ENCODE peak calls at places on chromosomes 13 and 19, in seven cellular contexts. O is endothelial cell of umbilical vein, D is neural progenitor cell, E is uterus, U is tibial nerve, J is OCI-LY7, R is aorta. N is an unnamed sample.

GRCh38 chr19:33231511-33231910 is 5.9 kb upstream of the SLC7A10 start:
- DNase-seq in O (no peak), D (no peak), E (no peak), U (no peak), J (no peak), R (no peak), N (no peak)

GRCh38 chr19:37869766-37870340 is 36.5 kb downstream of the WDR87 start:
- DNase-seq in O (no peak), D (no peak), E (no peak), U (no peak), J (no peak), R (no peak), N (no peak)

GRCh38 chr19:38949580-38950367 is 19.0 kb downstream of the MRPS12 start:
- DNase-seq in O (peak; percentile 87), D (peak; percentile 99), E (peak; percentile 82), U (peak; percentile 57), J (peak; percentile 53), R (peak; percentile 90), N (peak; percentile 92)

GRCh38 chr13:87677334-87678234 is 6.4 kb downstream of the SLITRK5 start:
- DNase-seq in O (no peak), D (peak; percentile 82), E (no peak), U (no peak), J (peak; percentile 94), R (peak; percentile 41), N (no peak)

GRCh38 chr19:35856546-35857149 is at the start of gene KIRREL2:
- DNase-seq in O (no peak), D (peak; percentile 82), E (no peak), U (no peak), J (peak; percentile 48), R (no peak), N (no peak)

GRCh38 chr19:38229585-38230073 is 5.6 kb upstream of the DPF1 start:
- DNase-seq in O (peak; percentile 77), D (peak; percentile 93), E (no peak), U (no peak), J (peak; percentile 96), R (peak; percentile 70), N (peak; percentile 60)

GRCh38 chr13:113935081-113935511 is 38.8 kb downstream of the C13orf46 start:
- DNase-seq in O (no peak), D (peak; percentile 43), E (peak; percentile 14), U (peak; percentile 5), J (no peak), R (peak; percentile 74), N (no peak)

GRCh38 chr19:45413497-45413896 is 7.1 kb downstream of the POLR1G start:
- DNase-seq in O (no peak), D (no peak), E (no peak), U (no peak), J (no peak), R (no peak), N (no peak)

GRCh38 chr19:50377051-50377441 is 789 bp downstream of the NR1H2 start:
- DNase-seq in O (peak; percentile 14), D (no peak), E (peak; percentile 46), U (no peak), J (peak; percentile 82), R (no peak), N (no peak)

GRCh38 chr19:29614046-29614445 is 8.0 kb downstream of the POP4 start:
- DNase-seq in O (no peak), D (no peak), E (no peak), U (no peak), J (no peak), R (no peak), N (no peak)

GRCh38 chr19:30791116-30791515 is 418.9 kb downstream of the ZNF536 start:
- DNase-seq in O (no peak), D (no peak), E (peak; percentile 62), U (no peak), J (no peak), R (no peak), N (no peak)

GRCh38 chr19:34314437-34315313 is 50.3 kb upstream of the GPI start:
- DNase-seq in O (no peak), D (no peak), E (no peak), U (no peak), J (peak; percentile 82), R (no peak), N (no peak)

GRCh38 chr13:44692173-44692713 is 116.1 kb upstream of the TSC22D1 start:
- DNase-seq in O (no peak), D (no peak), E (no peak), U (no peak), J (no peak), R (no peak), N (peak; percentile 43)

GRCh38 chr13:26442541-26442940 is 114.9 kb upstream of the WASF3 start:
- DNase-seq in O (no peak), D (no peak), E (no peak), U (no peak), J (no peak), R (no peak), N (no peak)
- H3K27ac ChIP-seq in O (no peak overlapping the region), D (no peak overlapping the region), E (peak overlapping the region; percentile 83), U (no peak overlapping the region), J (no peak overlapping the region), R (peak overlapping the region; percentile 80), N (no peak overlapping the region)

GRCh38 chr13:110379358-110379757 is 72.3 kb downstream of the COL4A2 start:
- DNase-seq in O (no peak), D (no peak), E (no peak), U (no peak), J (no peak), R (no peak), N (no peak)
- H3K4me3 ChIP-seq in O (no peak overlapping the region), D (no peak overlapping the region), E (no peak overlapping the region), U (no peak overlapping the region), J (no peak overlapping the region), R (no peak overlapping the region), N (no peak overlapping the region)

GRCh38 chr19:20078696-20079095 is 896 bp downstream of the ZNF90 start:
- DNase-seq in O (no peak), D (peak; percentile 55), E (peak; percentile 39), U (no peak), J (no peak), R (peak; percentile 49), N (peak; percentile 18)
- H3K27ac ChIP-seq in O (no peak overlapping the region), D (peak overlapping the region; percentile 93), E (peak overlapping the region; percentile 54), U (no peak overlapping the region), J (peak overlapping the region; percentile 51), R (no peak overlapping the region), N (no peak overlapping the region)

DNA sequence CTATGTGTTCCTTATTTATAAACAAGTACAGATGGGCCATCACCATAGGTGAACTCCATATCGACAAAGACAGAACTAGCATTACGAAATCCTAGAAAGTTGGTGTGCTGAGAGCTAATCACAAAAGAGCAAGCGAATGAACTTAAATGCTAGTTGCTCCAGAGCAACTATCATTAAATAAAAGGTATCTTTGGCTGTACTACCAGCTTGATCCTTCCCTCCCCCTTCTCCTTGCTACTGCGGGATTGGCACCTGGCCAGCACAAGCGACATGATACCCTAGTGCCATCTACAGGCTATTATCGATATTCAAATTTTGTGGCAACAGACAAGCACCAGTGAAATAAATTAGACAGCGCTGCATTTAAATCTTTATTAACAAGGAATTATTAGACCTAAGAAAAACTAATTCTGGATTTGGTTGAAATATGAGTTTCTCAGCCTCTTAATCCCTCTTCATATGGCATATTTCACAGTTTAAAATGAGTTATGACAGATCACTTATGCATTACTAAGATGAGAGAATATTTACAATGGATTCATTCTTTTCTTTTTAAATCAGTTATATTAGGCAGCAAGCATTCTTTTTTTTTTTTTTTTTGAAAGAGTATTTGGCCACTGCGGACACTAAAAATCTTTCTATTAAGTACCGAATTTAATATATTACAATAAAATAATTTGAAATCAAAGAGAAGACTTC is 5.8 kb downstream of the PCDH9 start:
- DNase-seq in O (peak; percentile 88), D (peak; percentile 78), E (peak; percentile 43), U (peak; percentile 75), J (peak; percentile 86), R (peak; percentile 70), N (peak; percentile 71)
- H3K4me3 ChIP-seq in O (no peak overlapping the region), D (no peak overlapping the region), E (no peak overlapping the region), U (peak overlapping the region; percentile 10), J (peak overlapping the region; percentile 62), R (no peak overlapping the region), N (peak overlapping the region; percentile 39)

DNA sequence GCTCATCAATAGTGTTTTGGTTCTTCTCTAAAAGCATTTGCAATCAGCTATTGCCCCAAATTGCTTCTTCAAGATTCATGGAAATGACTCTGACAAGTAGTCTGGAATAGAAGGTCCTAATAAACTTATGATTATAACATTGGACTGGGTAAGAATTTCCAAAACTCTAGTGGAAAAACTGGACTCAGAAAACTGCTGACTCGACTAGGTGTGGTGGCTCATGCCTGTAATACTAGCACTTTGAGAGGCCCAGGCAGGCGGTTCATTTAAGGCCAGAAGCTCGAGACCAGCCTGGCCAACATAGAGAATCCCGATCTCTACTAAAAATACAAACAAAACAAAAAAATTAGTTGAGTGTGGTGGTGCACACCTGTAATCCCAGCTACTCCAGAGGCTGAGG is 15.5 kb upstream of the AKT2 start:
- DNase-seq in O (no peak), D (no peak), E (no peak), U (no peak), J (no peak), R (no peak), N (no peak)
- H3K27ac ChIP-seq in O (no peak overlapping the region), D (no peak overlapping the region), E (no peak overlapping the region), U (no peak overlapping the region), J (no peak overlapping the region), R (no peak overlapping the region), N (no peak overlapping the region)

DNA sequence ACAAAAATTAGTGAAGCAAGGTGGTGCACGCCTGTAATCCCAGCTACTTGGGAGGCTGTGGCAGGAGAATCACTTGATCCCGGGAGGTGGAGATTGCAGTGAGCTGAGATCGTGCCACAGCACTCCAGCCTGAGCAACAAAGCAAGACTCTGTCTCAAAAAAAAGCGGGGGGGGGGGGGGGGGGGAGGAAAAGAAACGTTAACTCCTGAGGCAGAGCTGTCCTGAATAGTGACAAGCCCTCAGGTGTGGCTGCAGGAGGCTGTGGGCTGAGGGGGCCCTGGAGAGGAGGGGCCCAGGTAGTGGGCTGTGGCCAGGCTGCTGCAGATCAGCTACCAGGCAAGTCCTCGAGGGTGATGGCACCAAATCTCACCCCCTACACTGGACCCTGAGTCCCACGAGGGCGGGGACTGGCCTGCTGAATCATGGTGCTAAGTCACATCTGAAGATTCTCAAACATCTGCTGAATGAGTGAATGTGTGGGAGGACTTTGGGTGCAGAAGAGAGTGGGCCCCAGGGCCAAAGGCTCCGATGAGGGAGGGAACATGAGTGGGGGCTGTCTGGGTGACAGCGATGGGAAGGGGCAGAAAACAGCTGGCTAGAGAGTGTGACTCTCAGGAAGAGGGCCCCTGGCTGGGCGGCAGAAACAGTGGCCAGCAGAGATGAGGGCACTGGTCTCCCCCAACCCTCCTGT is 24.6 kb upstream of the ATP1A3 start:
- DNase-seq in O (no peak), D (no peak), E (no peak), U (no peak), J (no peak), R (no peak), N (peak; percentile 7)
- H3K4me3 ChIP-seq in O (no peak overlapping the region), D (no peak overlapping the region), E (no peak overlapping the region), U (no peak overlapping the region), J (no peak overlapping the region), R (no peak overlapping the region), N (no peak overlapping the region)

GRCh38 chr13:105990256-105990958 is 545.1 kb downstream of the EFNB2 start:
- DNase-seq in O (no peak), D (no peak), E (no peak), U (no peak), J (no peak), R (no peak), N (peak; percentile 83)
- H3K27ac ChIP-seq in O (no peak overlapping the region), D (no peak overlapping the region), E (no peak overlapping the region), U (no peak overlapping the region), J (no peak overlapping the region), R (no peak overlapping the region), N (peak overlapping the region; percentile 41)

N was measured in brain microvascular endothelial cell.